ENCODE peak calls at places on chromosomes 16 and 17, in seven cellular contexts. I, G, Q, H, K, E and T are unnamed samples.

GRCh38 chr17:66354981-66355380 is 52.6 kb downstream of the PRKCA start:
- DNase-seq in I (no peak), G (no peak), Q (no peak), H (no peak), K (no peak), E (no peak), T (no peak)

GRCh38 chr17:81080056-81080455 is 45.1 kb downstream of the BAIAP2 start:
- DNase-seq in I (no peak), G (no peak), Q (no peak), H (no peak), K (no peak), E (no peak), T (no peak)

GRCh38 chr16:49622421-49623402 is 233.2 kb downstream of the ZNF423 start:
- DNase-seq in I (no peak), G (no peak), Q (no peak), H (no peak), K (no peak), E (no peak), T (no peak)

GRCh38 chr16:68658974-68659360 is 13.9 kb downstream of the CDH3 start:
- DNase-seq in I (no peak), G (no peak), Q (no peak), H (no peak), K (no peak), E (no peak), T (no peak)

GRCh38 chr17:83062011-83062817 is 17.2 kb upstream of the METRNL start:
- DNase-seq in I (no peak), G (no peak), Q (no peak), H (no peak), K (no peak), E (no peak), T (no peak)

GRCh38 chr16:56041556-56042140 is 149.6 kb upstream of the GNAO1 start:
- DNase-seq in I (no peak), G (peak; percentile 1), Q (no peak), H (no peak), K (no peak), E (peak; percentile 35), T (no peak)

GRCh38 chr16:79850348-79850747 is 249.8 kb upstream of the MAF start:
- DNase-seq in I (no peak), G (no peak), Q (no peak), H (no peak), K (no peak), E (no peak), T (no peak)

GRCh38 chr17:48528153-48528912 is 2.5 kb downstream of the HOXB1 start:
- DNase-seq in I (no peak), G (no peak), Q (no peak), H (no peak), K (no peak), E (no peak), T (no peak)

GRCh38 chr16:84532855-84533486 is 28.5 kb upstream of the MEAK7 start:
- DNase-seq in I (peak; percentile 92), G (no peak), Q (no peak), H (no peak), K (no peak), E (no peak), T (peak; percentile 47)